ENCODE peak calls at places on chromosome 22, in nine cellular contexts. M is spleen; Z is CD8-positive, alpha-beta T cell; B is heart right ventricle; P is psoas muscle; O is SK-N-SH; N is breast epithelium; C is K562; R is neural progenitor cell. U is an unnamed sample.

GRCh38 chr22:39486951-39487825 is 14.9 kb upstream of the MIEF1 start:
- DNase-seq in B (no peak), C (peak), Z (no peak), O (no peak), N (no peak), M (no peak), R (no peak), P (peak), U (no peak)

GRCh38 chr22:43776081-43776670 is 35.9 kb downstream of the EFCAB6 start:
- DNase-seq in B (no peak), C (no peak), M (no peak), Z (no peak), N (no peak), R (no peak), P (no peak), O (no peak), U (no peak)

GRCh38 chr22:44669725-44670027 is 32.3 kb upstream of the PRR5 start:
- DNase-seq in O (peak), R (peak), M (no peak), P (peak), B (no peak), N (no peak), Z (no peak), C (peak), U (no peak)

GRCh38 chr22:25053153-25053805 is 100.8 kb downstream of the KIAA1671 start:
- DNase-seq in Z (no peak), B (no peak), P (no peak), N (no peak), R (no peak), O (no peak), M (no peak), C (no peak), U (no peak)

GRCh38 chr22:16955678-16956210 is 52.3 kb downstream of the GAB4 start:
- DNase-seq in M (no peak), R (no peak), P (no peak), N (peak), B (peak), Z (no peak), C (peak), O (no peak), U (no peak)

GRCh38 chr22:29842740-29843139 is 4.7 kb upstream of the ASCC2 start:
- DNase-seq in M (no peak), C (no peak), R (no peak), N (no peak), P (no peak), O (no peak), Z (no peak), B (no peak), U (peak)

GRCh38 chr22:44037519-44038370 is 13.6 kb downstream of the PARVB start:
- DNase-seq in B (peak), R (no peak), O (no peak), M (no peak), N (no peak), P (peak), Z (no peak), C (no peak), U (peak)

GRCh38 chr22:19463491-19464469 is 15.2 kb downstream of the UFD1 start:
- DNase-seq in P (peak), C (no peak), O (no peak), R (no peak), N (no peak), Z (no peak), B (peak), M (no peak), U (no peak)

GRCh38 chr22:42994917-42995562 is 19.9 kb downstream of the PACSIN2 start:
- DNase-seq in O (no peak), M (no peak), R (no peak), Z (no peak), C (no peak), P (peak), N (peak), B (peak), U (no peak)

GRCh38 chr22:35842954-35843353 is 125.3 kb downstream of the APOL5 start:
- DNase-seq in C (peak), Z (no peak), N (no peak), M (no peak), R (peak), O (peak), P (no peak), B (no peak), U (no peak)

GRCh38 chr22:42562684-42563083 is 8.9 kb downstream of the SERHL2 start:
- DNase-seq in M (no peak), B (no peak), N (no peak), R (no peak), Z (no peak), O (no peak), P (no peak), C (no peak), U (no peak)

GRCh38 chr22:43654271-43654670 is 157.8 kb downstream of the EFCAB6 start:
- DNase-seq in M (no peak), Z (no peak), P (no peak), O (no peak), C (no peak), B (no peak), R (no peak), N (no peak), U (no peak)

GRCh38 chr22:45997077-45997774 is 20.3 kb upstream of the WNT7B start:
- DNase-seq in C (no peak), B (peak), P (peak), Z (no peak), M (peak), O (no peak), N (peak), R (peak), U (peak)

GRCh38 chr22:40714514-40714966 is 35.3 kb downstream of the MCHR1 start:
- DNase-seq in M (no peak), O (no peak), C (no peak), Z (no peak), R (peak), N (peak), P (peak), B (no peak), U (peak)

GRCh38 chr22:33303109-33303508 is 244.9 kb upstream of the SYN3 start:
- DNase-seq in P (no peak), O (no peak), R (no peak), M (peak), N (no peak), B (no peak), C (no peak), Z (no peak), U (peak)

GRCh38 chr22:39956932-39957664 is 3.1 kb upstream of the TMA7B start:
- DNase-seq in C (no peak), Z (no peak), O (no peak), R (no peak), N (no peak), B (no peak), P (no peak), M (no peak), U (no peak)

GRCh38 chr22:46052801-46053562 is 76.0 kb upstream of the WNT7B start:
- DNase-seq in P (peak), R (no peak), M (peak), B (no peak), O (peak), C (no peak), Z (no peak), N (peak), U (no peak)

GRCh38 chr22:44192098-44192810 is 11.5 kb downstream of the PARVG start:
- DNase-seq in B (no peak), N (no peak), R (peak), C (peak), O (peak), Z (peak), M (peak), P (peak), U (no peak)

GRCh38 chr22:17271711-17272451 is 52.6 kb upstream of the ADA2 start:
- DNase-seq in N (no peak), C (no peak), M (peak), Z (no peak), B (peak), R (no peak), P (no peak), O (no peak), U (no peak)

GRCh38 chr22:29997516-29997915 is 82.7 kb upstream of the HORMAD2 start:
- DNase-seq in B (no peak), C (no peak), O (no peak), Z (no peak), P (no peak), R (no peak), M (no peak), N (no peak), U (no peak)

GRCh38 chr22:30221121-30221992 is 25.2 kb downstream of the LIF start:
- DNase-seq in Z (peak), O (no peak), C (no peak), P (no peak), B (no peak), M (peak), N (no peak), R (no peak), U (no peak)

GRCh38 chr22:49923445-49923844 is 5.0 kb downstream of the CRELD2 start:
- DNase-seq in B (no peak), R (no peak), Z (no peak), C (no peak), O (no peak), M (no peak), N (no peak), P (no peak), U (no peak)

GRCh38 chr22:38901111-38901641 is 29.2 kb upstream of the CBX6 start:
- DNase-seq in P (no peak), Z (no peak), M (no peak), R (no peak), B (no peak), N (no peak), C (no peak), O (peak), U (no peak)

GRCh38 chr22:33896801-33897620 is 23.3 kb downstream of the LARGE1 start:
- DNase-seq in O (peak), R (no peak), Z (no peak), N (no peak), B (no peak), C (no peak), P (no peak), M (no peak), U (no peak)

GRCh38 chr22:19844423-19845368 is 10.0 kb downstream of the GNB1L start:
- DNase-seq in B (peak), P (peak), Z (no peak), M (peak), R (no peak), C (no peak), N (peak), O (peak), U (no peak)

GRCh38 chr22:19770349-19771220 is 10.0 kb downstream of the TBX1 start:
- DNase-seq in R (no peak), M (peak), O (no peak), C (no peak), B (no peak), N (no peak), Z (no peak), P (peak), U (no peak)

GRCh38 chr22:20803696-20804324 is 29.9 kb downstream of the SERPIND1 start:
- DNase-seq in O (peak), Z (peak), M (peak), B (peak), C (peak), P (no peak), R (peak), N (no peak), U (peak)

GRCh38 chr22:44574057-44574456 is 76.0 kb upstream of the RTL6 start:
- DNase-seq in O (no peak), R (no peak), C (no peak), N (peak), Z (no peak), B (no peak), M (no peak), P (peak), U (no peak)

GRCh38 chr22:39388261-39389011 is 11.1 kb upstream of the TAB1 start:
- DNase-seq in B (peak), P (peak), C (peak), O (peak), Z (peak), R (peak), M (peak), N (peak), U (peak)

GRCh38 chr22:33325232-33326004 is 267.2 kb upstream of the SYN3 start:
- DNase-seq in M (no peak), B (peak), P (no peak), O (no peak), Z (no peak), R (no peak), N (no peak), C (no peak), U (no peak)

DNA sequence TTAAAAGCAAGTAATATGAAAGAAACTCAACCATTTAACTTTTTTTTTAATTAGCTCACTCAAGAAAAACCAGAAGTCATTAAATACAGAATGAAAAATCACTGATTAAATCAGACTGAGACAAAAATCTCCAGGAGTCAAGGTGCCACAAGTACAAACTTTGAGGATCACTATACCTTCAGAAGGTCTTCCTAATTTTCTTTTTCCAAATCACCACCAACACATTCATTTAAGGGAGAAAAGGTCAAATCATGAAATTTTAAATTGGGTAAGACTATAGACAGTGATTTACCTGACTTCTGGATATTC is 32.3 kb downstream of the PITPNB start:
- DNase-seq in Z (no peak), N (no peak), P (no peak), R (no peak), C (no peak), O (no peak), B (no peak), M (no peak), U (no peak)
- TF ChIP-seq CTCF in Z (peak), N (no peak), P (no peak), R (no peak), C (no peak), O (no peak), B (no peak), M (no peak), U (no peak)

GRCh38 chr22:37636186-37636948 is 3.1 kb upstream of the SH3BP1 start:
- DNase-seq in M (peak), C (peak), N (no peak), B (no peak), O (no peak), P (no peak), Z (no peak), R (no peak), U (no peak)

GRCh38 chr22:37633082-37633692 is 6.3 kb upstream of the SH3BP1 start:
- DNase-seq in C (no peak), B (no peak), M (peak), R (no peak), P (no peak), Z (peak), N (no peak), O (no peak), U (no peak)

GRCh38 chr22:37635157-37635556 is 4.3 kb upstream of the SH3BP1 start:
- DNase-seq in P (no peak), C (no peak), M (peak), R (no peak), O (no peak), Z (no peak), N (no peak), B (no peak), U (no peak)

GRCh38 chr22:37633693-37634504 is 5.6 kb upstream of the SH3BP1 start:
- DNase-seq in M (peak), N (no peak), C (peak), O (peak), R (peak), B (peak), Z (peak), P (peak), U (peak)

GRCh38 chr22:37634505-37635002 is 4.9 kb upstream of the SH3BP1 start:
- DNase-seq in M (peak), N (no peak), C (peak), P (no peak), R (no peak), O (peak), B (no peak), Z (no peak), U (no peak)
- H3K27ac ChIP-seq in M (peak), N (peak), C (peak), P (peak), R (no peak), O (peak), B (peak), Z (peak), U (peak)

GRCh38 chr22:22032906-22033802 is 50.6 kb upstream of the TOP3B start:
- DNase-seq in P (no peak), O (no peak), N (no peak), R (no peak), M (no peak), C (peak), Z (no peak), B (no peak), U (no peak)

GRCh38 chr22:22031571-22031970 is 49.0 kb upstream of the TOP3B start:
- DNase-seq in N (no peak), C (no peak), P (no peak), B (no peak), M (no peak), Z (no peak), R (no peak), O (no peak), U (no peak)

GRCh38 chr22:22032099-22032905 is 49.7 kb upstream of the TOP3B start:
- DNase-seq in R (no peak), Z (no peak), N (no peak), C (no peak), P (no peak), B (no peak), M (no peak), O (no peak), U (no peak)

GRCh38 chr22:22030493-22031182 is 48.1 kb upstream of the TOP3B start:
- DNase-seq in C (peak), M (peak), R (no peak), N (no peak), B (no peak), O (peak), Z (no peak), P (peak), U (no peak)

DNA sequence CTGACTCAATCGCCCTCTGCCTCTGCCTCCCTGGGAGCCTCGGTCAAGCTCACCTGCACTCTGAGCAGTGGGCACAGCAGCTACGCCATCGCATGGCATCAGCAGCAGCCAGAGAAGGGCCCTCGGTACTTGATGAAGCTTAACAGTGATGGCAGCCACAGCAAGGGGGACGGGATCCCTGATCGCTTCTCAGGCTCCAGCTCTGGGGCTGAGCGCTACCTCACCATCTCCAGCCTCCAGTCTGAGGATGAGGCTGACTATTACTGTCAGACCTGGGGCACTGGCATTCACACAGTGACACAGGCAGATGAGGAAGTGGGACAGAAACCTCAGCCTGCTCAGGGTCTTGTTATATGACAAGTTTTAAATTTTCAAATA is 48.6 kb upstream of the TOP3B start:
- DNase-seq in Z (no peak), N (no peak), B (no peak), O (no peak), M (peak), P (no peak), C (no peak), R (no peak), U (no peak)
- H3K4me3 ChIP-seq in Z (no peak), N (no peak), B (no peak), O (no peak), M (no peak), P (no peak), C (no peak), R (no peak), U (no peak)

GRCh38 chr22:23862103-23862502 is 4.4 kb downstream of the SLC2A11 start:
- DNase-seq in P (no peak), M (peak), Z (no peak), R (peak), N (no peak), O (peak), C (peak), B (no peak), U (no peak)

GRCh38 chr22:23859201-23859600 is 1.5 kb downstream of the SLC2A11 start:
- DNase-seq in P (no peak), R (no peak), C (no peak), Z (no peak), B (no peak), M (no peak), N (no peak), O (no peak), U (no peak)

GRCh38 chr22:23856721-23857605 is 712 bp upstream of the SLC2A11 start:
- DNase-seq in B (peak), O (peak), N (peak), C (no peak), P (peak), M (peak), Z (no peak), R (peak), U (peak)

GRCh38 chr22:23858484-23858815 is 775 bp downstream of the SLC2A11 start:
- DNase-seq in C (no peak), O (no peak), R (no peak), P (no peak), B (no peak), M (no peak), Z (no peak), N (no peak), U (no peak)

DNA sequence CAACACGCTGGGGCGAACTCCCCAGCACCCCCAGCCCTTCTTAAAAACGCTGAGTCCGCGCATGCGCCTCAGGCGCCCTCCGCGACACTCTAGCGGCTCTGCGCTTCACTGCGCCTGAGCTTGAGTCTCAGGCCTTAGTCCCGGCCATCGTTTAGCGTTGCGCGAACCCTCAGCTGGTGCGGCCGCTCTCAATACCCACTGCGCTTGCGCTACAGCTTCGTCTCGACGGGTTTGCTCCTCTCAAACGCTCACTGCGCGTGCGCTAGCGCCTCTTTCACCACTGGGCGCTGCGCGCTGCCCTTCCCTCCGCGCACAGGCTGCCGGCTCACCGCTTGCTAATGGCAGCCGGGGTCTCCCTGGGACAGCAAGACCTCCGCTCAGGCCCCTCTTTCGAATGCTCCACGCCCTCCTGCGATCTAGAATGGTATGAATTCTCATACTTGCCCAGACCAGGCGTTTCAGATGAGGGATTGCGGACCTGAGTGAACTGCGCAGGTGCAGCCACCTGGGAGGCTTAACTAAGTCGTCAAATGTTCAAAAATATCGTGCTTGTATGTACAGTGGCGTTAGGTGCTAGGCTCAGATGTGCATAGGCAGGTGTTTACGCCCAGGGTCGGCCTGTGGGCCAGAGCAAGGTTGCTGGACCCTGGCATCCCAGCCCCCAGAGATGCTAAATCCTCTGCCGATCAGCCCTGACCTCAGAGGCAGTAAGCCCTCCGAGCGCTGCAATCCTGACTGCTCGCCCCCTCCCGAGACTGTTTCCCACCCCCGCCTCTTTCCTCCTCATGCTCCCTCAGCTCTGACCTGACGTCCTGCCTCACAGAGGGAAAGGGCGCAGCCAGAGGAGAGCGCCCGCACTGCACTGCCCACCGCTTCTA is at the start of gene SLC2A11:
- DNase-seq in M (peak), Z (peak), B (peak), P (peak), N (peak), R (peak), O (peak), C (peak), U (peak)
- TF ChIP-seq CTCF in M (no peak), Z (peak), B (no peak), P (no peak), N (peak), R (peak), O (peak), C (peak), U (peak)

GRCh38 chr22:48660104-48660794 is 1167.4 kb downstream of the BRD1 start:
- DNase-seq in B (no peak), C (no peak), O (no peak), N (no peak), M (no peak), R (no peak), Z (no peak), P (no peak), U (no peak)
- H3K27ac ChIP-seq in B (no peak), C (no peak), O (no peak), N (no peak), M (no peak), R (no peak), Z (no peak), P (no peak), U (no peak)

U was measured in dorsolateral prefrontal cortex.